ENCODE peak calls at places on chromosomes 5 and 9, in five cellular contexts. N is spleen, P is transverse colon, D is sigmoid colon, V is HCT116. L is an unnamed sample.

GRCh38 chr5:157267766-157268480 is 2.0 kb downstream of the CYFIP2 start:
- DNase-seq in V (no peak), N (no peak), P (no peak), D (no peak), L (no peak)

GRCh38 chr9:24602687-24603352 is 57.1 kb upstream of the IZUMO3 start:
- DNase-seq in N (no peak), P (no peak), D (no peak), V (no peak), L (no peak)

GRCh38 chr5:132500244-132500930 is 9.8 kb upstream of the IRF1 start:
- DNase-seq in N (no peak), P (no peak), V (no peak), D (no peak), L (peak)

GRCh38 chr9:86511614-86512360 is 157.6 kb upstream of the TUT7 start:
- DNase-seq in D (no peak), V (no peak), N (no peak), P (no peak), L (no peak)

GRCh38 chr5:157915638-157916037 is 56.7 kb upstream of the CLINT1 start:
- DNase-seq in D (peak), P (peak), V (no peak), N (peak), L (peak)

GRCh38 chr5:170353011-170353890 is 35.9 kb downstream of the KCNMB1 start:
- DNase-seq in V (no peak), D (peak), P (no peak), N (no peak), L (no peak)

GRCh38 chr9:69420611-69421270 is 95.7 kb downstream of the ENTREP1 start:
- DNase-seq in V (no peak), N (no peak), P (no peak), D (no peak), L (no peak)

GRCh38 chr5:151454166-151454565 is 6.8 kb downstream of the SLC36A1 start:
- DNase-seq in N (no peak), P (peak), V (no peak), D (no peak), L (no peak)

GRCh38 chr5:138391859-138392386 is 39.4 kb downstream of the KDM3B start:
- DNase-seq in P (no peak), V (no peak), D (no peak), N (no peak), L (no peak)

GRCh38 chr9:13450723-13451122 is 171.2 kb upstream of the MPDZ start:
- DNase-seq in V (no peak), N (no peak), P (no peak), D (no peak), L (no peak)

GRCh38 chr5:58887721-58888409 is 305.0 kb downstream of the RAB3C start:
- DNase-seq in N (no peak), V (no peak), D (peak), P (no peak), L (no peak)

GRCh38 chr9:21336467-21336866 is 1.3 kb upstream of the KLHL9 start:
- DNase-seq in V (no peak), P (no peak), N (no peak), D (no peak), L (no peak)

GRCh38 chr5:87390576-87391199 is 22.0 kb downstream of the CCNH start:
- DNase-seq in P (no peak), N (no peak), D (no peak), V (no peak), L (no peak)
- TF ChIP-seq POLR2AphosphoS5 in P (no peak), N (no peak), D (no peak), V (no peak), L (no peak)

DNA sequence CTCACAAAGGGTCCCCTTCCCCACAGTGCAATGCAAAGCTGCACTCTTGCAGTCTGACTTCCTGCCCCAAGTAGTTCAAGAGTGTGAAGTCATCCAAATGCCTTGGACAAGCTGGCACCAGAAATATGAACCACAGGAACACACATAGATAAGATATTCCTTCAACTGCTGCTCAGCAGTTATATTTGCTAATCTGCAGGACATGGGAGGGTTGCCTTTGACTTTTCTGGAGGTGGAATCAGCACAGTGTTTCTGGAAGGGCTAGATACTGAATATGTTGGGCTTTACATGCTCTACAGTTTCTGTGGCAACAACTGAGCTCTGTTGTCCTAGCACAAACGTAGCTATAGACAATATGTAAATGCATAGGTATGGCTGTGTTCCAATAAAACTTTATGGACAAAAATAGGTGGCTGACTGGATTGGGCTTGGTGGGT is 96.7 kb upstream of the PCA3 start:
- DNase-seq in D (no peak), N (no peak), V (no peak), P (no peak), L (no peak)
- H3K27ac ChIP-seq in D (no peak), N (no peak), V (no peak), P (no peak), L (no peak)

GRCh38 chr9:134647359-134648115 is 5.9 kb downstream of the COL5A1 start:
- DNase-seq in P (no peak), V (no peak), D (no peak), N (no peak), L (no peak)

GRCh38 chr9:134645607-134646365 is 4.2 kb downstream of the COL5A1 start:
- DNase-seq in V (no peak), P (no peak), D (no peak), N (no peak), L (no peak)

GRCh38 chr9:134642385-134643181 is 980 bp downstream of the COL5A1 start:
- DNase-seq in V (no peak), P (peak), N (no peak), D (peak), L (peak)

GRCh38 chr9:134643306-134643705 is 1.7 kb downstream of the COL5A1 start:
- DNase-seq in D (no peak), N (no peak), P (no peak), V (no peak), L (no peak)

DNA sequence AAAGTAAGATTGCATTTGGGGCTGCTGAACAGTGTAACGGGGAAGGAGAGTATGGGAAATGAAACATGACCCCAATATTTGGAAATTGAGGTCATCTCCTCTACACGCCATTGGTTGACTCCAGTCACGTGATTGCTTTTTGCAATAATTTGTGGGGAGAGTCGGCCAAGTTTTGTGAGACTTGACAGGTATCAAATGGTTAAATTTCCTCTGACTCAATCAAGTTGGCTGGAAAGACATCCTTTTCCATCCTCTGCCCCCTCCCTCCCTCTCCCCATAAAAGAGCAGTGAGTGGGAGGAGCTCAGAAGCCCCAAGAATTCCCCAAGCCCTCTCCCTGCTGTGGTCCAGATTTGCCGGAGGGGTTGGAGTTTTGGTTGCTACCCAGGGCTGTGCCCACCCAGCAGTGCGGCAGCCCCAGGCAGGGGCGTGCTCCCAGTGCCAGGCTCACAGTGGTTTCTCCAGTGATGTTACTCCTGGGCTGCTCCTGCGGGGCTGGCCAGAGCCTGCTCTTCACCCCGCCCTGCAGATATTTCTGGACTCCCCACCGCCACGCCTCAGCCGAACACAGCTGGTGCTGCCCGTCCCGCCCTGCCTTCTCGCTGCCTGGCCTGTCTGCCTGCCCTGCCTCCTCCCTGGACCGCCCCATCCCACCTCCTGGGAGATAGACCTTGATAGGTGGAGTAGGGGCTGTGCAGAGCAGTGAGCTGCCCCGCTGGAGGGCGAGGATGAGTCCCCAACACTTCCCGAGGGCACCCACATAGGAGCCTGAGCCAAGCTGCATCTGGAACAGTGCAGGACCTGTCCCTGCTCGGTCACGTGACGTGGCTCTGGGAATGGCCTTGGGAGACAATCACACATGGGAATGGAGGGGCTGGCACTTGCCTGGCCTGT is 3.4 kb downstream of the COL5A1 start:
- DNase-seq in V (no peak), D (peak), N (no peak), P (peak), L (peak)
- H3K4me3 ChIP-seq in V (no peak), D (peak), N (no peak), P (peak), L (peak)

GRCh38 chr9:38096238-38096805 is 27.3 kb upstream of the SHB start:
- DNase-seq in V (no peak), P (no peak), N (peak), D (peak), L (no peak)
- TF ChIP-seq POLR2AphosphoS5 in V (no peak), P (no peak), N (no peak), D (no peak), L (no peak)

DNA sequence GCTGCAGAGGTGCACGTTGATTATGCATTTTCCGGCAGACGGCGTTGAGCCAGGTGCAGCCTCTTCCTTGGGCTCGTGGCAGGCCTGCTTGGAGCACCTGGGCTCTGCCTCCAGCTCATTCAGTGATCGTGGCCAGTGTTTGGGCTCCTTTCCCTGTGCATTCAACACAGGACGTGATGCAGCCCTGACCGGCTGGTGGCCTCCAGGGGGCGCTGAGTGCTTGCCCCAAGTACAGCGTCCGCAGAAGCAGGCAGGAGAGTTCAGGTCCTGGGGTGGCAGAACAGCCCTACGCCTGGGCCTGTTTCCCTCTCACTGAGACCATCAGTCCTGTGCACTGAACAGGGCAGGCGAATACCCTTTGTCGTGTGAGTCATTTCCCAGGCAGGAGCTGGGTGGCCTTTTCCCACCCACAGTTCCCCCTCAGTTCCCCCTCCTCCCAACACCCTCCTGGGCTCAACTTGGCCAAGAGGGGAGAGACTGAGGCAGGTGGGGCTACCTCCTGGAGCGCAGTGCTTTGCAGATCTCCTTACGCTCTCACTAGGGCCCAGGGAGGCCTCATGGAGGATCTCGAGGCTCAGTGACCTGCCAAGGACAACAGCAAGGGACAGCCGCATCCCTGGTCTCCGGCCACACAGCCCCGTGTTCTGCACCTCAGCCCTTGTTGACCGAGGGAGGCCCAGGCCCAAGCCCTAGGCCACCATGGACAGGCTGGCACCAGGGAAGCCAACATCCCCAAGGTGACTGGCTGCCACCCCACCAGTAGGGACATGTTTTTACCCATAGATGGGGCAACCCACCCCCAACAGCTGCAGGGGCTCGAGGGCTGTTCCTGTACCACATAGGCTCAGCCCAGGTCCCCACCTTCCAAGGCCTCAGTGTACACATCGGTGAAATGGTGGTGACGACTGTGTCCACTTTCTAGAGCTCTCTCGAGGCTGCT is 52.9 kb downstream of the LRSAM1 start:
- DNase-seq in N (peak), V (peak), D (peak), P (peak), L (peak)
- H3K27ac ChIP-seq in N (no peak), V (peak), D (no peak), P (peak), L (no peak)

DNA sequence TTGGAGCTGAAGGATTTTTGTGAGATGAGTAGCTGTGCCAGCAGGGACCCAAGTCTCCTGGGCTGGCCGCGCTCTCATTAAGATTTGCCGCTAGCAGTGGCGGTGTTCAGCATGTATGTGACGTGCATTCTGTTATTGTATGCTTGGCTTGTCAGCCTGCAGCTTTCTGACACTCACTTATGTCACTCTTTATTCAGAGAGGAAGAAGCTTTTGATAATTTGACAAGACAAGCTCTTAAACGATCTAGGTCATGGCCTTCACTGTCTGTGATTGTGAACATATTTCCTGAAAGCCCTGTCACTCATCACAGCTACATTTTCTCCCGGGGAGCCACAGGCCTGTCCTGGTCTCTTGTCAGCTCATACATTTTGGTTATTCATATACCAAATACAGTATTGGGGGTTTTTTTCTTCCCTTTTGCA is 98.2 kb upstream of the GRHPR start:
- DNase-seq in D (no peak), P (no peak), V (no peak), N (no peak), L (no peak)
- H3K4me3 ChIP-seq in D (no peak), P (no peak), V (no peak), N (no peak), L (no peak)

L was measured in stomach.